ENCODE peak calls at places on chromosomes 12 and 14, in six cellular contexts. M is GM20000, Y is heart left ventricle, I is tibial artery, F is H1, K is astrocyte of the spinal cord. T is an unnamed sample.

GRCh38 chr12:52655720-52656124 is 3.7 kb upstream of the KRT2 start:
- DNase-seq in M (no peak), Y (no peak), I (no peak), F (no peak), K (no peak), T (no peak)

GRCh38 chr12:103868215-103868614 is 27.2 kb upstream of the NT5DC3 start:
- DNase-seq in M (no peak), Y (no peak), I (no peak), F (no peak), K (peak; percentile 48), T (no peak)

GRCh38 chr12:571795-572531 is 91.3 kb downstream of the NINJ2 start:
- DNase-seq in M (no peak), Y (peak; percentile 88), I (peak; percentile 38), F (no peak), K (no peak), T (no peak)

GRCh38 chr12:53696655-53697321 is 20.9 kb upstream of the ATP5MC2 start:
- DNase-seq in M (no peak), Y (no peak), I (no peak), F (no peak), K (no peak), T (peak; percentile 10)

GRCh38 chr12:7065073-7065623 is 4.6 kb downstream of the C1S start:
- DNase-seq in M (no peak), Y (no peak), I (no peak), F (no peak), K (no peak), T (no peak)

GRCh38 chr12:51098611-51099010 is 15.2 kb upstream of the CSRNP2 start:
- DNase-seq in M (no peak), Y (no peak), I (no peak), F (no peak), K (no peak), T (no peak)

GRCh38 chr12:63394349-63394748 is 243.3 kb upstream of the AVPR1A start:
- DNase-seq in M (no peak), Y (no peak), I (no peak), F (no peak), K (no peak), T (no peak)

GRCh38 chr14:37598973-37599526 is 3.6 kb downstream of the TTC6 start:
- DNase-seq in M (no peak), Y (no peak), I (no peak), F (no peak), K (no peak), T (no peak)

GRCh38 chr14:71474291-71474690 is 457.9 kb upstream of the RGS6 start:
- DNase-seq in M (no peak), Y (no peak), I (no peak), F (no peak), K (no peak), T (no peak)

GRCh38 chr14:41285193-41285748 is 321.4 kb upstream of the LRFN5 start:
- DNase-seq in M (no peak), Y (no peak), I (peak; percentile 21), F (no peak), K (peak; percentile 31), T (no peak)

GRCh38 chr12:124667671-124668337 is 100.4 kb upstream of the NCOR2 start:
- DNase-seq in M (no peak), Y (no peak), I (no peak), F (no peak), K (no peak), T (no peak)

GRCh38 chr12:115963030-115963480 is 314.4 kb downstream of the MED13L start:
- DNase-seq in M (no peak), Y (no peak), I (no peak), F (no peak), K (peak; percentile 74), T (no peak)

GRCh38 chr14:37195327-37195726 is 2.4 kb upstream of the MIPOL1 start:
- DNase-seq in M (no peak), Y (no peak), I (no peak), F (no peak), K (peak; percentile 30), T (no peak)

GRCh38 chr12:90126125-90126524 is 417.5 kb upstream of the ATP2B1 start:
- DNase-seq in M (no peak), Y (no peak), I (no peak), F (no peak), K (no peak), T (no peak)

GRCh38 chr12:10771132-10771733 is 31.2 kb downstream of the TAS2R7 start:
- DNase-seq in M (peak; percentile 9), Y (no peak), I (no peak), F (no peak), K (peak; percentile 48), T (no peak)

GRCh38 chr14:65650843-65651242 is 238.3 kb downstream of the FUT8 start:
- DNase-seq in M (no peak), Y (no peak), I (no peak), F (no peak), K (no peak), T (no peak)

GRCh38 chr14:99479903-99480855 is 480 bp downstream of the SETD3 start:
- DNase-seq in M (peak; percentile 43), Y (peak; percentile 75), I (peak; percentile 67), F (no peak), K (peak; percentile 63), T (peak; percentile 53)

GRCh38 chr14:85572845-85573244 is 42.9 kb downstream of the FLRT2 start:
- DNase-seq in M (no peak), Y (no peak), I (no peak), F (no peak), K (peak; percentile 79), T (no peak)

GRCh38 chr14:69234106-69234505 is 25.9 kb upstream of the GALNT16 start:
- DNase-seq in M (no peak), Y (no peak), I (no peak), F (no peak), K (no peak), T (no peak)

GRCh38 chr12:132170094-132170636 is 25.9 kb downstream of the NOC4L start:
- DNase-seq in M (no peak), Y (peak; percentile 8), I (no peak), F (no peak), K (peak; percentile 74), T (no peak)

GRCh38 chr12:4277205-4277543 is 3.6 kb downstream of the CCND2 start:
- DNase-seq in M (no peak), Y (no peak), I (no peak), F (no peak), K (no peak), T (no peak)
- TF ChIP-seq CTCF in M (no peak), Y (no peak), I (no peak), F (no peak), K (no peak), T (no peak)

GRCh38 chr14:43697003-43697402 is 810.1 kb downstream of the FSCB start:
- DNase-seq in M (no peak), Y (no peak), I (no peak), F (no peak), K (no peak), T (no peak)
- TF ChIP-seq CTCF in M (no peak), Y (no peak), I (no peak), F (no peak), K (no peak), T (no peak)

GRCh38 chr12:95820096-95820703 is 29.6 kb upstream of the NTN4 start:
- DNase-seq in M (no peak), Y (no peak), I (no peak), F (no peak), K (peak; percentile 57), T (no peak)
- TF ChIP-seq CTCF in M (no peak), Y (peak; percentile 27), I (peak; percentile 41), F (peak; percentile 58), K (peak; percentile 67), T (peak; percentile 13)

GRCh38 chr12:48455116-48455515 is 17.2 kb upstream of the ANP32D start:
- DNase-seq in M (no peak), Y (no peak), I (no peak), F (no peak), K (no peak), T (no peak)

GRCh38 chr12:48459259-48459658 is 13.1 kb upstream of the ANP32D start:
- DNase-seq in M (no peak), Y (no peak), I (no peak), F (no peak), K (no peak), T (no peak)

GRCh38 chr12:48451372-48451771 is 21.0 kb upstream of the ANP32D start:
- DNase-seq in M (no peak), Y (no peak), I (no peak), F (no peak), K (no peak), T (no peak)

DNA sequence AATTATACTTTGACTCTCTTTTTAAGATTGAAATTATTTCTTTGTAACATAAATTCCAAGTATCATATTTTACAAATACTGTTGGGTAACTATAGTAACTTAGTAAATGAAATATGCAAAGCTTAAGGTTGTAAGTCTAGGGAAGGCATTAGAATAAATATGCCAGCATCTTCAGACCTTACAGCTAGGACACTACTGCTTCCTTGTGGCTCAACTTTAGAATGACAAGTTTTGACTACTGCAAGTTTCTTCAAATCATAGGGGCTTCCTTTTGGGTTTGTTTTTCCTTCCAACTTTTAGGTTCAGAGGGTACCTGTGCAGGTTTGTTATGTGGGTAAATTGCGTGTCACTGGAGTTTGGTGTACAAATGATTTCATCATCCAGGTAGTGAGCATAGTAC is 17.7 kb upstream of the ANP32D start:
- DNase-seq in M (no peak), Y (no peak), I (no peak), F (no peak), K (peak; percentile 5), T (no peak)
- TF ChIP-seq CTCF in M (no peak), Y (peak; percentile 40), I (peak; percentile 45), F (peak; percentile 54), K (peak; percentile 25), T (peak; percentile 5)

GRCh38 chr12:77720258-77720657 is 110.4 kb upstream of the NAV3 start:
- DNase-seq in M (no peak), Y (no peak), I (no peak), F (no peak), K (no peak), T (no peak)
- TF ChIP-seq CTCF in M (no peak), Y (no peak), I (no peak), F (peak; percentile 33), K (no peak), T (no peak)

DNA sequence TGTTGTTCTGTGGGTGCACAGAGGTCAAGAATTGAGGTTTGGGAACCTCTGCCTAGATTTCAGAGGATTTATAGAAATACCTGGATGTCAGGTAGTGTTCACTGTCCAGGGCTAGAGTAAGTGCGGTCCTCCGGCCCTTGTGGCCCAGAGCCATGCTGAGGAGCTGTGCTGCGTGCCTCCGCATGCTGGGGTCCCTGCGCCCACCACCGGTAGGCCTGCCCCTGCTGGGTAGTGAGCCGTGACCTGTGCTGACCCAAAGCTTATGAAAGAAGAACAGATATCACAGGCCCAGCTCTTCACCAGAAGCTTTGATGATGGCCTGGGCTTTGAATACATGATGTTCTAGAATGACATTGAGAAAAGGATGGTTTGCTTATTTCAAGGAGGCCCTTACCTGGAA is 37.8 kb upstream of the CMAS start:
- DNase-seq in M (no peak), Y (no peak), I (no peak), F (no peak), K (no peak), T (no peak)
- TF ChIP-seq CTCF in M (no peak), Y (no peak), I (no peak), F (no peak), K (no peak), T (no peak)

T was measured in GM10248.